ENCODE peak calls at places on chromosomes 2 and 18, in five cellular contexts. F is A549; S is CD4-positive, alpha-beta memory T cell; M is breast epithelium; C is uterus. Q is an unnamed sample.

GRCh38 chr18:61336766-61337165 is 3.5 kb downstream of the CDH20 start:
- DNase-seq in C (no peak), S (no peak), M (no peak), F (no peak), Q (no peak)

GRCh38 chr2:178807227-178808008 is at the start of gene TTN:
- DNase-seq in C (no peak), F (no peak), M (no peak), S (no peak), Q (no peak)

GRCh38 chr2:199055336-199055735 is 402.4 kb downstream of the SATB2 start:
- DNase-seq in C (no peak), F (no peak), M (no peak), S (no peak), Q (no peak)

GRCh38 chr18:21183670-21184069 is 58.4 kb upstream of the GREB1L start:
- DNase-seq in C (no peak), F (no peak), S (no peak), M (no peak), Q (no peak)

GRCh38 chr2:61179701-61180639 is 18.0 kb downstream of the C2orf74 start:
- DNase-seq in S (no peak), F (no peak), M (no peak), C (peak), Q (no peak)

GRCh38 chr18:60984496-60984895 is 348.7 kb upstream of the CDH20 start:
- DNase-seq in M (no peak), S (no peak), C (no peak), F (no peak), Q (no peak)

GRCh38 chr18:56285387-56286055 is 352.9 kb downstream of the TXNL1 start:
- DNase-seq in C (no peak), F (no peak), S (no peak), M (no peak), Q (no peak)

GRCh38 chr2:220057922-220058321 is 430.5 kb downstream of the SLC4A3 start:
- DNase-seq in S (no peak), F (no peak), C (no peak), M (no peak), Q (no peak)

GRCh38 chr2:235414422-235414821 is 79.4 kb upstream of the AGAP1 start:
- DNase-seq in F (no peak), M (no peak), S (no peak), C (no peak), Q (no peak)

GRCh38 chr2:127313359-127313758 is 19.4 kb upstream of the ERCC3 start:
- DNase-seq in S (no peak), C (no peak), M (no peak), F (no peak), Q (no peak)

GRCh38 chr2:64359176-64359891 is 94.6 kb upstream of the LGALSL start:
- DNase-seq in C (no peak), M (no peak), S (no peak), F (no peak), Q (no peak)

GRCh38 chr2:178386951-178387602 is 63.9 kb downstream of the PRKRA start:
- DNase-seq in C (no peak), S (no peak), F (no peak), M (no peak), Q (no peak)

GRCh38 chr2:112187046-112187715 is 49.0 kb downstream of the FBLN7 start:
- DNase-seq in M (no peak), F (no peak), C (no peak), S (no peak), Q (no peak)

GRCh38 chr18:79242246-79242645 is 153.5 kb upstream of the NFATC1 start:
- DNase-seq in S (no peak), C (no peak), F (no peak), M (no peak), Q (no peak)

GRCh38 chr2:2057125-2057721 is 273.9 kb downstream of the MYT1L start:
- DNase-seq in C (peak), F (peak), M (peak), S (peak), Q (peak)

GRCh38 chr2:45494275-45494977 is 116.6 kb downstream of the SRBD1 start:
- DNase-seq in S (no peak), M (no peak), F (peak), C (no peak), Q (no peak)

GRCh38 chr2:157261199-157261782 is 3.8 kb downstream of the GALNT5 start:
- DNase-seq in S (peak), F (peak), M (no peak), C (no peak), Q (no peak)

GRCh38 chr18:76686737-76687231 is 135.6 kb upstream of the ZNF236 start:
- DNase-seq in F (peak), M (peak), S (no peak), C (peak), Q (no peak)

GRCh38 chr2:70717431-70718038 is 50.5 kb downstream of the ADD2 start:
- DNase-seq in C (no peak), M (no peak), S (no peak), F (no peak), Q (no peak)

GRCh38 chr2:71608441-71608840 is 155.1 kb downstream of the DYSF start:
- DNase-seq in M (peak), S (no peak), F (no peak), C (peak), Q (no peak)

GRCh38 chr2:72141881-72142742 is 5.5 kb downstream of the CYP26B1 start:
- DNase-seq in C (peak), M (peak), F (no peak), S (no peak), Q (no peak)

GRCh38 chr2:64650257-64650656 is 3.5 kb downstream of the SERTAD2 start:
- DNase-seq in M (no peak), C (no peak), F (no peak), S (no peak), Q (no peak)

GRCh38 chr2:169853041-169853668 is 25.9 kb downstream of the UBR3 start:
- DNase-seq in M (no peak), F (no peak), C (no peak), S (no peak), Q (no peak)

GRCh38 chr18:67451952-67452351 is 64.6 kb downstream of the DSEL start:
- DNase-seq in S (no peak), C (no peak), F (no peak), M (no peak), Q (no peak)

GRCh38 chr18:63307555-63308200 is 11.9 kb downstream of the BCL2 start:
- DNase-seq in F (no peak), S (no peak), C (no peak), M (no peak), Q (no peak)
- H3K27ac ChIP-seq in F (no peak), S (no peak), C (peak), M (peak), Q (no peak)

GRCh38 chr2:216636570-216637450 is 3.6 kb downstream of the IGFBP2 start:
- DNase-seq in S (no peak), C (no peak), M (no peak), F (peak), Q (no peak)
- H3K27ac ChIP-seq in S (no peak), C (peak), M (peak), F (peak), Q (peak)

DNA sequence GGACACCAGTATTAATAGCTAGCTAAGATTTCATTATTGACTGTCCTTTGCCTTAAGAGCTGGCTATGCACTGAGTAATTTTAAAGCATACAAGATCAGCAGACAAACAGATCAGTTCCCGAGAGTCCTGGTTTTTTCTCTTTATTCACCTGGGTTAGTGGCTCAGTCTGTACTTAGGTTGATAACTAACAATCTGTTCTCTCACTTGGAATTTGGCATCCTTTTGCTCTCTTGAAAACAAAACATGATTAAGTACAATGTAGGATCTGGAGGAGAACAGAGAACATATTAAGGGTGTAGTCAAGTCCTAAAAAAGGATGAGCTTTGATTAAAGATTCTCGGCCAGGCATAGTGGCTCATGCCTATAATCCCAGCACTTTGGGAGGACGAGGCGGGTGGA is 16.6 kb downstream of the ARPC2 start:
- DNase-seq in C (no peak), F (no peak), S (no peak), M (no peak), Q (no peak)
- H3K27ac ChIP-seq in C (no peak), F (no peak), S (no peak), M (no peak), Q (no peak)

GRCh38 chr2:210561482-210561881 is 5.1 kb downstream of the CPS1 start:
- DNase-seq in S (no peak), F (no peak), M (no peak), C (no peak), Q (no peak)

GRCh38 chr2:210559167-210559566 is 2.8 kb downstream of the CPS1 start:
- DNase-seq in S (no peak), F (peak), C (no peak), M (no peak), Q (no peak)

GRCh38 chr2:210556355-210556980 is at the start of gene CPS1:
- DNase-seq in F (no peak), S (no peak), M (no peak), C (no peak), Q (no peak)

GRCh38 chr2:210557721-210558120 is 1.3 kb downstream of the CPS1 start:
- DNase-seq in C (no peak), S (no peak), F (no peak), M (no peak), Q (no peak)

GRCh38 chr2:210558708-210559107 is 2.3 kb downstream of the CPS1 start:
- DNase-seq in M (no peak), C (no peak), S (no peak), F (peak), Q (no peak)
- H3K27ac ChIP-seq in M (no peak), C (no peak), S (no peak), F (peak), Q (no peak)

Q was measured in esophagus squamous epithelium.